ENCODE peak calls at places on chromosomes 3 and 15, in five cellular contexts. R is body of pancreas, K is left ventricle myocardium inferior, Z is H9, N is upper lobe of left lung. X is an unnamed sample.

GRCh38 chr15:70035051-70035718 is 62.5 kb downstream of the TLE3 start:
- DNase-seq in Z (no peak), K (no peak), R (no peak), N (no peak), X (no peak)

GRCh38 chr3:8646313-8646938 is 1.8 kb upstream of the SSUH2 start:
- DNase-seq in N (no peak), R (no peak), Z (no peak), K (no peak), X (no peak)

GRCh38 chr3:197746214-197746613 is 3.5 kb upstream of the FYTTD1 start:
- DNase-seq in N (no peak), K (no peak), Z (no peak), R (no peak), X (no peak)

GRCh38 chr15:69979783-69980182 is 117.9 kb downstream of the TLE3 start:
- DNase-seq in K (no peak), Z (no peak), R (no peak), N (no peak), X (no peak)

GRCh38 chr3:2514031-2514430 is 415.4 kb downstream of the CNTN4 start:
- DNase-seq in K (no peak), Z (no peak), N (no peak), R (no peak), X (no peak)

GRCh38 chr3:176734146-176734545 is 463.1 kb downstream of the TBL1XR1 start:
- DNase-seq in N (no peak), R (no peak), K (no peak), Z (peak; percentile 44), X (no peak)

GRCh38 chr15:51888593-51889195 is 59.2 kb downstream of the TMOD3 start:
- DNase-seq in N (no peak), K (no peak), R (no peak), Z (no peak), X (no peak)

GRCh38 chr15:81168680-81169079 is 28.0 kb upstream of the IL16 start:
- DNase-seq in Z (no peak), K (no peak), R (no peak), N (no peak), X (no peak)

GRCh38 chr15:55829826-55830225 is 86.9 kb upstream of the PRTG start:
- DNase-seq in R (no peak), N (no peak), K (no peak), Z (no peak), X (no peak)

GRCh38 chr3:165196577-165197561 is 685 bp upstream of the SLITRK3 start:
- DNase-seq in R (no peak), K (no peak), Z (peak; percentile 38), N (no peak), X (no peak)

GRCh38 chr3:20043398-20043797 is 3.2 kb downstream of the KAT2B start:
- DNase-seq in Z (no peak), R (peak; percentile 85), K (peak; percentile 89), N (peak; percentile 96), X (peak; percentile 36)

GRCh38 chr3:45670995-45671394 is 18.2 kb upstream of the SACM1L start:
- DNase-seq in K (no peak), N (peak; percentile 57), Z (no peak), R (no peak), X (no peak)

GRCh38 chr3:4565806-4566501 is 72.8 kb downstream of the ITPR1 start:
- DNase-seq in N (no peak), K (no peak), Z (no peak), R (no peak), X (no peak)

GRCh38 chr15:78438595-78439285 is 724 bp downstream of the IREB2 start:
- DNase-seq in Z (no peak), N (peak; percentile 31), K (no peak), R (no peak), X (no peak)

GRCh38 chr15:40343512-40343911 is 2.8 kb upstream of the CCDC9B start:
- DNase-seq in N (no peak), Z (no peak), R (no peak), K (no peak), X (no peak)

DNA sequence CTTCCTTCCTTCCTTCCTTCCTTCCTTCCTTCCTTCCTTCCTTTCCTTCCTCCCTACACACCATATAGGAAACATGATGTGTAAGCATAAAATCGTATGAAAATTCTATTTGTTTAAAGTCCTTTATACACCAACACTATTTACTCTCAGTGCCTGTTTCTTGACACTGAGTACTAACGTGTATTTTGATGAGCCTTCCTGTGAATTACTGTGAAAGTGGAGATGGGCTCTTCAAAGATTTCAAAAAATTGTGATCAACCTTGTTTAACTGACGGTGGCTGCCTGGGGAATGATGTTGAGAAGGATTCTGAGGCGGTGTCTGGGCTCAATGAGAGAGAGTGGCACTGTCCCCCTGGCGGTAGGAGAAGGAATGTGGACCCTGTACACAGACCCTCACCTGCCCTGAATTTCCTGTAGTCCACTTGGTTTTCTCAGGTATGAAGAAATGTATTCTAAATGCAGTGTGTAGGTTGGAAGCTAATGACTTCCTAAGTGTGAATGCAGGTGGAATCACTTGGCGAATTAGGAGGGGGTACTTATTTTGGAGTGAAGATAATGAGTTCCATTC is 237.9 kb downstream of the GAP43 start:
- DNase-seq in Z (peak; percentile 45), N (no peak), K (no peak), R (no peak), X (no peak)
- TF ChIP-seq CTCF in Z (peak; percentile 75), N (no peak), K (no peak), R (no peak), X (no peak)

GRCh38 chr15:82535566-82536408 is 4.5 kb downstream of the RPS17 start:
- DNase-seq in N (no peak), K (no peak), Z (peak; percentile 33), R (no peak), X (no peak)

GRCh38 chr15:82536409-82537350 is 3.6 kb downstream of the RPS17 start:
- DNase-seq in R (no peak), Z (peak; percentile 33), K (no peak), N (no peak), X (no peak)

GRCh38 chr15:82538961-82539689 is 1.1 kb downstream of the RPS17 start:
- DNase-seq in Z (no peak), N (no peak), K (no peak), R (no peak), X (no peak)

GRCh38 chr15:82539690-82540054 is 585 bp downstream of the RPS17 start:
- DNase-seq in Z (no peak), R (peak; percentile 20), K (no peak), N (no peak), X (peak; percentile 17)

DNA sequence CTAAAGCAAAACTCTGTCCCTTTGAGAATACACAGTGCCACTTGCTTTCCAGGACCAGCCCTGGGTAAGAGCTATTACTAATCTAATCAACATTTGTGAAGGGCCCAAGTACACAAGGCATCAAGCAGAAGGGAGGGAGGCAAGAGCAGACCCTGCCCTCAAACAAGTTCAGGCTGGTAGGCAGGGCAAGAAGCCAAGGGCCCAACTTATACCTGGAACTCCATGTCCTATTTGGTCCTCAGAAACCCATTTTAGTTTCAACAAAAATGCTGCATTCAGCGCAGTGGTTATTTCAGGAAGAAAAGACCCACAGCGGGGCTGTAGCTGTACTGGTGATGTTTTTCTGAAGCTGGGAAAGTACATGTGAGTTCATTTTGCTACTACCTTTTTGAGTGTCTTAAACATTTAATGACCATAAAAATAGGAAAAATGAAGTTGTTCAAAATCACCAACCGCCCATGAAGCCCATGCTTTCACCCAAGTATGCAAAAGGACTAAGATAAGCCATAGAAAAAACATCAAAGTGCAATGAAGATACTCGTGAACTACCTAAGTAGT is 2.8 kb downstream of the RPS17 start:
- DNase-seq in N (no peak), R (no peak), Z (no peak), K (no peak), X (no peak)
- H3K27ac ChIP-seq in N (peak overlapping the region; percentile 23), R (no peak overlapping the region), Z (peak overlapping the region; percentile 16), K (peak overlapping the region; percentile 21), X (no peak overlapping the region)

DNA sequence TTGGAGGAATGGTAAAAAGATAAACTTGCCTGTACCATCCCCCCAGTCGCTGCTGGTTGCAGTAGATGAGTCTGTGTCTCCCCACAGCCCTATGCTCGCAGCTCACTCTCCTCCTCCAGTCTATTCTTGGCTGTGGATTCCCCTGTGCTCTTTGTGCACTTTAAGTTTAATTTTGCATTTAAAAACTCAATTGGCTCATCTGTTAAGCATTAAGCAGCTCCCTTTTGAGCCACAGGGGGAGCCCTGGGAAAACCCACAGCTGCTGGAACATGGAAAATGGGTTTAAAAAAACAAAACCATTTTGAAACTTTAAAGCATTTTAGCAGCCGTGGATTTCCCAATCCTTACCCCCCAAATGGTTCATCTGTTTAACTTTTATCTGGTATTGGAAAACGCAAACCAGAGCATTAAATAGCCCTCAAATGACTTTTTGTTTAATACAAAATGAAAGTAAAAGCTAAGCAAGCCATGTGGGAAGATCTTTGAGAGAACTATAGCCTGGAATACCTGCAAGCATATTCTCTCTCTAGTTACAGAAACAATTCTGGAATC is 536.9 kb downstream of the ZIC1 start:
- DNase-seq in K (peak; percentile 33), R (peak; percentile 53), Z (peak; percentile 42), N (peak; percentile 22), X (no peak)
- TF ChIP-seq CTCF in K (peak; percentile 63), R (peak; percentile 61), Z (peak; percentile 65), N (no peak), X (no peak)

DNA sequence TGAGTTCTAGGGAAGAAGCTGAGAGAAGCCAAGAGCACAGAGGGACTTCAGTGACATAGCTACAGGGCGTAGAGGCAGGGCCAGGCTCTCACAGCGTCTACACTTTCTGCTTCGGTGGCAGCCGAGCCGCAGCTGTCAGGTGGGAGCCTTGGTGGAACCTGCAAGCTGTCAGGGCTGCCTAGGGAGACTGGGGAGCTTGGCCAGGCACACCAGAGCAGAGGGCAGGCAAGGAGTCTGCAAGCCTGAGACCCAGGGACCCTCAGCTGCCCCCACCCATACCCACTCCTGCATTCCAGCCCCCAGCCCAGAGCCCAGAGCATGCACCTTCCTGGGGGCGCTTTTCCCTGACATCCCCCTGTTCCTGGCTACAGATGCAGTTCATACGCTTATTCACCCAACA is 13.4 kb upstream of the KLF15 start:
- DNase-seq in Z (no peak), K (no peak), R (no peak), N (no peak), X (no peak)
- H3K27ac ChIP-seq in Z (no peak overlapping the region), K (no peak overlapping the region), R (no peak overlapping the region), N (no peak overlapping the region), X (no peak overlapping the region)

GRCh38 chr3:111859061-111859973 is at the start of gene PHLDB2:
- DNase-seq in N (peak; percentile 60), R (peak; percentile 66), K (peak; percentile 87), Z (peak; percentile 92), X (peak; percentile 47)
- TF ChIP-seq CTCF in N (no peak), R (no peak), K (no peak), Z (peak; percentile 21), X (no peak)

DNA sequence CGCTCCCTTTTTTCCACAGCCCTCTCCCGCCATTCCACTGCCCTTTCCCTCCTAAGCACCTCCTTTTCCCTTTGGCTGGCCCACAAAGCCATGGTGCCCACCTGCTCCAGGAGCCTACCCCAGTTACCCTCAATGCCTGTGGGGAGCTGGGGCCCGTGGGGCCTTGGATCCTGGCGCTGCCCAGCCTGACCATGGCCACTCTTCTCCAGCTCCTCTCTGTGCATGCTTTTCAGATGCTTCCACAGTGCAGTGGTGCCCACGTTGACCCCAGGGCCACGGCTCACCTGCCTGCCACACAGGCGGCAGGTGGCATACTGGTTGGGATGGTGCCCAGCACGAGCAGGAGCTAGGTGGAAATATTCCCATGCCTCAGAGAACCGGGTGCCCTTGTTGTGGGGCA is 1.5 kb downstream of the ZBED2 start:
- DNase-seq in K (no peak), Z (no peak), R (no peak), N (no peak), X (no peak)
- H3K27ac ChIP-seq in K (no peak overlapping the region), Z (no peak overlapping the region), R (no peak overlapping the region), N (no peak overlapping the region), X (no peak overlapping the region)

GRCh38 chr3:50347187-50347813 is 1.8 kb upstream of the ZMYND10 start:
- DNase-seq in K (peak; percentile 61), N (peak; percentile 73), Z (peak; percentile 60), R (peak; percentile 83), X (peak; percentile 75)
- TF ChIP-seq CTCF in K (peak; percentile 70), N (peak; percentile 24), Z (peak; percentile 71), R (peak; percentile 69), X (peak; percentile 72)